ENCODE peak calls at places on chromosomes 16 and 17, in ten cellular contexts. G is thoracic aorta; V is BJ; K is choroid plexus epithelial cell; W is pancreas; Y is CD8-positive, alpha-beta T cell; J is fibroblast of lung; D is neural progenitor cell; B is HFF-Myc; U is HL-60. S is an unnamed sample.

GRCh38 chr17:49952209-49952911 is 16.6 kb upstream of the DLX4 start:
- DNase-seq in G (peak; percentile 25), V (no peak), K (peak; percentile 76), W (peak; percentile 75), Y (peak; percentile 63), J (peak; percentile 54), D (peak; percentile 91), B (no peak), U (peak; percentile 84), S (peak; percentile 25)

GRCh38 chr17:7478276-7479138 is 924 bp downstream of the ZBTB4 start:
- DNase-seq in G (no peak), V (no peak), K (peak; percentile 26), W (peak; percentile 69), Y (peak; percentile 67), J (peak; percentile 49), D (peak; percentile 58), B (no peak), U (no peak), S (peak; percentile 80)

GRCh38 chr16:369866-370436 is 387 bp downstream of the MRPL28 start:
- DNase-seq in G (no peak), V (no peak), K (no peak), W (no peak), Y (no peak), J (no peak), D (peak; percentile 47), B (no peak), U (no peak), S (peak; percentile 62)

GRCh38 chr17:30091771-30092170 is 24.8 kb upstream of the NSRP1 start:
- DNase-seq in G (no peak), V (peak; percentile 57), K (peak; percentile 41), W (no peak), Y (no peak), J (peak; percentile 72), D (no peak), B (no peak), U (no peak), S (peak; percentile 91)

GRCh38 chr16:23843143-23843542 is 7.4 kb downstream of the PRKCB start:
- DNase-seq in G (no peak), V (no peak), K (no peak), W (no peak), Y (no peak), J (no peak), D (no peak), B (no peak), U (no peak), S (no peak)

GRCh38 chr17:76000016-76000754 is 470 bp upstream of the CDK3 start:
- DNase-seq in G (no peak), V (no peak), K (peak; percentile 53), W (no peak), Y (peak; percentile 41), J (peak; percentile 28), D (peak; percentile 75), B (no peak), U (peak; percentile 64), S (peak; percentile 54)

GRCh38 chr17:77110006-77110374 is 30.8 kb upstream of the SEC14L1 start:
- DNase-seq in G (no peak), V (no peak), K (peak; percentile 77), W (no peak), Y (no peak), J (no peak), D (peak; percentile 76), B (no peak), U (peak; percentile 32), S (no peak)

GRCh38 chr16:77238593-77238992 is 39.4 kb downstream of the SYCE1L start:
- DNase-seq in G (no peak), V (no peak), K (no peak), W (no peak), Y (no peak), J (no peak), D (no peak), B (no peak), U (no peak), S (no peak)

GRCh38 chr16:1194665-1195392 is 30.2 kb downstream of the TPSG1 start:
- DNase-seq in G (no peak), V (no peak), K (no peak), W (no peak), Y (no peak), J (no peak), D (peak; percentile 67), B (no peak), U (no peak), S (no peak)

GRCh38 chr16:74852500-74852875 is 77.9 kb upstream of the FA2H start:
- DNase-seq in G (no peak), V (no peak), K (no peak), W (no peak), Y (no peak), J (no peak), D (no peak), B (no peak), U (no peak), S (no peak)

GRCh38 chr16:74844041-74844826 is 69.6 kb upstream of the FA2H start:
- DNase-seq in G (no peak), V (no peak), K (no peak), W (no peak), Y (no peak), J (no peak), D (no peak), B (no peak), U (no peak), S (no peak)

GRCh38 chr16:74847202-74847601 is 72.6 kb upstream of the FA2H start:
- DNase-seq in G (no peak), V (no peak), K (no peak), W (no peak), Y (no peak), J (no peak), D (no peak), B (no peak), U (no peak), S (no peak)

GRCh38 chr16:74846714-74847113 is 72.1 kb upstream of the FA2H start:
- DNase-seq in G (no peak), V (no peak), K (no peak), W (no peak), Y (no peak), J (no peak), D (no peak), B (no peak), U (no peak), S (no peak)

DNA sequence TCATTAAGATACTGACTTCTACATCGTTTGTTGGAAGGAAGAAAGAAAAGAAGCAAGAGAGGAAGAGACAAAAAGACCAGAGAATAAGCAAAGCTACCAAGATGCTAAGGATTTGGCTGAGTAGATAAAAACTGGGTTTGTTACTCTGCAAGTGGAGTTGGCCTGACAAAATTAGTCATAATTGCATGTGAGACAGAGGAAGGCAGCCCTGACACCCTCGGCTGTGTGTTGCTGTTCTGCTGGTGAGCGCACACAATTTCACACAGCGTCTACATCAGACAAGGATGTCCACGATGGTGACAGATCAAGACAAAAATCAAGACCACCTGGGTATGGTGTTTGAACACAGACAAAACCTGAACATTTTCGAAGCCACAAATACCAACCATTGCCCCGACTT is 75.4 kb upstream of the FA2H start:
- DNase-seq in G (no peak), V (no peak), K (no peak), W (no peak), Y (no peak), J (no peak), D (no peak), B (no peak), U (no peak), S (no peak)
- H3K4me3 ChIP-seq in G (no peak overlapping the region), V (no peak overlapping the region), K (no peak overlapping the region), W (no peak overlapping the region), Y (no peak overlapping the region), J (no peak overlapping the region), D (no peak overlapping the region), B (no peak overlapping the region), U (no peak overlapping the region), S (no peak overlapping the region)

DNA sequence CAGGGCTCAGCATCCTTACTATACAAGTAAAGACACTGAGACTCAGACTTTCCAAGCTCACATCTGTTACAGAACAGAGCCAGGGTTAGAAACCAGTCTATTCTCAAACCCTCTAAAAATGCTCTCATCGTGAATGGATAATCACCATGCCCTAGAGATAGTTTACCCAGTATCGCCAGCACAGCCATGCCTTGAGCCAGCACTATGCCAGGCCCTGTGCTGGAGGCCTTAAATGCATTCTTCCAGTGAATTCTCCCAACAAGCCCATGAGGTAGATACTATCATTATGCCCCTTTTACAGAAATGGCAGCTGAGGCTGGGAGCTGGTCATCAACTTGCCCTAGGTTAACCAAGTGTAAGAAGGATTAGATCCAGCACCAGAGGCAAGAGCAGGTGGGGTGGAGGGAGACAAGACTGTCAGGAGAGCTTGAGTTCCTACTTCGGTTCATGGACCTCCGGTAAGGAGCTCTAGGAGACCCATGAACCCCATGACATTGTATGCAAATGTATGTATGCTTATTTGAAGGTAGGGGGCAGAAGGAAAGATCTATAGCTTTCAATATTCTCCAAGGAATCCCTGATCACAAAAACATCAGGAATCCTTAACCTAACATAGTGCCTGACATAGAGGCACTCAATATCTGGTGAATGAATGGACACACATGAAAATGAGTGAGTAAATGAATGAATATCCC is 5.2 kb downstream of the KRT14 start:
- DNase-seq in G (no peak), V (no peak), K (no peak), W (no peak), Y (no peak), J (no peak), D (no peak), B (no peak), U (no peak), S (no peak)
- TF ChIP-seq CTCF in G (no peak), V (no peak), K (no peak), W (no peak), Y (no peak), J (no peak), D (no peak), B (no peak), U (no peak), S (no peak)

GRCh38 chr16:87950765-87951549 is at the start of gene BANP:
- DNase-seq in G (peak; percentile 90), V (peak; percentile 87), K (peak; percentile 99), W (peak; percentile 99), Y (peak; percentile 92), J (peak; percentile 99), D (peak; percentile 100), B (peak; percentile 96), U (peak; percentile 94), S (peak; percentile 99)

GRCh38 chr16:87951550-87952538 is 610 bp downstream of the BANP start:
- DNase-seq in G (no peak), V (no peak), K (no peak), W (no peak), Y (no peak), J (peak; percentile 18), D (no peak), B (no peak), U (no peak), S (no peak)

GRCh38 chr16:87953308-87954208 is 2.3 kb downstream of the BANP start:
- DNase-seq in G (no peak), V (no peak), K (no peak), W (no peak), Y (no peak), J (no peak), D (no peak), B (no peak), U (peak; percentile 17), S (no peak)

GRCh38 chr16:87954361-87954760 is 3.1 kb downstream of the BANP start:
- DNase-seq in G (no peak), V (no peak), K (no peak), W (no peak), Y (no peak), J (no peak), D (no peak), B (no peak), U (peak; percentile 72), S (no peak)

GRCh38 chr16:87952751-87953150 is 1.5 kb downstream of the BANP start:
- DNase-seq in G (no peak), V (no peak), K (no peak), W (no peak), Y (no peak), J (no peak), D (no peak), B (no peak), U (no peak), S (no peak)
- H3K4me3 ChIP-seq in G (peak overlapping the region; percentile 84), V (no peak overlapping the region), K (peak overlapping the region; percentile 87), W (no peak overlapping the region), Y (peak overlapping the region; percentile 63), J (peak overlapping the region; percentile 68), D (peak overlapping the region; percentile 99), B (peak overlapping the region; percentile 68), U (no peak overlapping the region), S (peak overlapping the region; percentile 66)

GRCh38 chr17:40796846-40797245 is 2.9 kb downstream of the KRT28 start:
- DNase-seq in G (no peak), V (no peak), K (no peak), W (no peak), Y (no peak), J (no peak), D (no peak), B (no peak), U (no peak), S (no peak)
- TF ChIP-seq CTCF in G (no peak), V (no peak), K (no peak), W (no peak), Y (no peak), J (no peak), D (no peak), B (no peak), U (no peak), S (no peak)

S was measured in foreskin fibroblast.